ENCODE peak calls at places on chromosomes 6 and 20, in four cellular contexts. M is cardiac muscle cell, Q is aorta, O is heart right ventricle. L is an unnamed sample.

GRCh38 chr6:21856844-21857243 is 263.3 kb downstream of the SOX4 start:
- DNase-seq in M (no peak), O (no peak), Q (no peak), L (no peak)

GRCh38 chr6:151324079-151324825 is 67.1 kb downstream of the ZBTB2 start:
- DNase-seq in M (peak), O (peak), Q (peak), L (peak)

GRCh38 chr6:34021839-34022190 is 124.1 kb downstream of the GRM4 start:
- DNase-seq in Q (no peak), O (no peak), M (no peak), L (no peak)

GRCh38 chr20:20364016-20364746 is 3.7 kb upstream of the INSM1 start:
- DNase-seq in M (peak), O (no peak), Q (no peak), L (no peak)

GRCh38 chr6:105099371-105099770 is 80.4 kb downstream of the POPDC3 start:
- DNase-seq in Q (no peak), O (no peak), M (no peak), L (no peak)

GRCh38 chr20:50980851-50981713 is 22.5 kb downstream of the MOCS3 start:
- DNase-seq in M (peak), O (peak), Q (peak), L (peak)

GRCh38 chr6:119446623-119447008 is 97.1 kb upstream of the MAN1A1 start:
- DNase-seq in Q (peak), O (no peak), M (no peak), L (no peak)

GRCh38 chr6:168161371-168161750 is 82.3 kb upstream of the FRMD1 start:
- DNase-seq in Q (no peak), M (no peak), O (no peak), L (no peak)

GRCh38 chr6:107571354-107571753 is 81.4 kb downstream of the SOBP start:
- DNase-seq in Q (no peak), O (no peak), M (no peak), L (no peak)

GRCh38 chr6:33008944-33009861 is at the start of gene HLA-DOA:
- DNase-seq in Q (peak), M (peak), O (no peak), L (peak)

GRCh38 chr6:169700296-169700695 is 1.5 kb downstream of the WDR27 start:
- DNase-seq in Q (no peak), M (peak), O (no peak), L (no peak)

GRCh38 chr20:57698867-57699275 is 10.9 kb downstream of the PMEPA1 start:
- DNase-seq in Q (no peak), O (no peak), M (no peak), L (no peak)
- H3K27ac ChIP-seq in Q (no peak), O (no peak), M (no peak), L (no peak)

GRCh38 chr6:152979116-152979515 is 3.7 kb downstream of the FBXO5 start:
- DNase-seq in Q (no peak), O (no peak), M (no peak), L (no peak)

GRCh38 chr6:152981219-152981618 is 1.6 kb downstream of the FBXO5 start:
- DNase-seq in Q (no peak), M (no peak), O (no peak), L (no peak)

GRCh38 chr6:152981989-152982767 is 663 bp downstream of the FBXO5 start:
- DNase-seq in M (no peak), O (peak), Q (peak), L (peak)

GRCh38 chr6:152982768-152983636 is at the start of gene FBXO5:
- DNase-seq in O (peak), Q (peak), M (peak), L (peak)

GRCh38 chr6:152980656-152981055 is 2.2 kb downstream of the FBXO5 start:
- DNase-seq in O (no peak), M (no peak), Q (no peak), L (no peak)
- H3K27ac ChIP-seq in O (no peak), M (no peak), Q (no peak), L (no peak)

DNA sequence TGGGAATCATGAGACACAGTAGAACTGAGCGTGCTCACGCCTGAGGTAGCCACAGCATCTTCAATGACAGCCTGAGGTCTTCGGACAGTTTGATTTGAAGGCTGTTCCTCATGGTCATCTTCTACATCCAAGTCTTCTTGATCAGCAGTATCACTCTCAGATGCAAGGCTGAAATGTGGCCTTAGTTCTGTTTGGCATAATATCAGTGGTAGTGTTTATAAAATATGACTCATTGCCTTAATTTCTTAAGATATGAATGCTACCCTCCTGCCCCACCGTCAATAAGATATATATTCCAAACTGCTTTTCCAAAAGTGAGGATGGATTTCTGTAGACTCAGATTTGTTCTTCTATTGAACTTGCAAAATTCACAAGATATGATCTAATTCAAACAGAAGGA is 17.5 kb upstream of the MAP7 start:
- DNase-seq in Q (no peak), O (no peak), M (no peak), L (no peak)
- H3K27ac ChIP-seq in Q (no peak), O (no peak), M (no peak), L (no peak)

DNA sequence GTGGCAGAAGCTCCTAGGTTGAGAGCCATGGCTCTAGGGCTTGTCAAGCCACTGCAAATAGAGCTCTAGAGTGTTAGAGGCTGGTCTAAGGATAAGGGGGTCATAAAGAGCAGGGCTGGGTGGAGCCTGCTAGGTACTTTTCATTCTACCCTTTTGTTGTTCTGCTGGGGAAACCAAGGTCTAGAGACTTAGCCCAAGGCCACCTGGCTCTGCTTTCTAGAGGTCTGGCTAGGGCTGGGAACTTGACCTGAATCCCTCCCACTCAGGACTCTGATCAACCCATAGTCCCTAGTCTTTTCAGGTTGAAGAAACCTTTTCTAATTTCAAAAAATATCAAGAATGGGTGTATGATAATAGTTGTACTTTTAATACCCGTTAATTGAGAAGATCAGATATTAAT is 13.7 kb downstream of the CHMP4B start:
- DNase-seq in O (no peak), M (no peak), Q (no peak), L (no peak)
- H3K27ac ChIP-seq in O (no peak), M (peak), Q (no peak), L (no peak)

DNA sequence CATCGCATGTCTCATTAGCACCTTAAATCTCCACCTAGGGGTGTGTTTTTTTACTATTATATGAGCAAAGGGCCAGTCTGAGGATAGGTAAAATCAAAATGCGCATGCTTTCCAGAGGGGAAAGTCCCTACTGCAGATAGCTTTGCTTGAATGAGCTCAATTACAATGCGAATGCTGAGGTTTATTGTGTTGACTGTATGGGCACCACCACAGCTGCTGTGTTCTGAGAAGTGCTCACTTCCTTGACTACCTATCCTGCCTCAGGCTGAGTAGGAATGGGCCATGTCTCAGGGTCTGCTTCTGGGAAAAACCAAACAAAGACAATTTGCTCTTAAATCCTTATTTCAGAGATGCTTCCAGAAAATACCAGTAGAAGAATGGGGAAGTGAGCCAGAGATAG is 36.6 kb downstream of the MOCS1 start:
- DNase-seq in O (no peak), Q (no peak), M (no peak), L (no peak)
- H3K27ac ChIP-seq in O (no peak), Q (no peak), M (no peak), L (no peak)

GRCh38 chr6:53095270-53095669 is 30.1 kb downstream of the FBXO9 start:
- DNase-seq in O (no peak), Q (no peak), M (no peak), L (no peak)
- H3K27ac ChIP-seq in O (no peak), Q (no peak), M (no peak), L (no peak)